ENCODE peak calls at places on chromosome 15, in four cellular contexts. B, R, J and W are unnamed samples.

GRCh38 chr15:101420232-101420631 is 69.3 kb downstream of the PCSK6 start:
- DNase-seq in R (no peak), B (no peak), J (no peak), W (no peak)

GRCh38 chr15:45785897-45786296 is 151.1 kb downstream of the SQOR start:
- DNase-seq in J (no peak), R (no peak), B (no peak), W (no peak)

GRCh38 chr15:45630958-45631691 is 3.7 kb upstream of the SQOR start:
- DNase-seq in R (no peak), B (no peak), J (peak; percentile 89), W (peak; percentile 80)

GRCh38 chr15:83422541-83422940 is 24.6 kb upstream of the SH3GL3 start:
- DNase-seq in J (no peak), B (no peak), R (no peak), W (no peak)

GRCh38 chr15:100525894-100526512 is 2.7 kb downstream of the CERS3 start:
- DNase-seq in B (no peak), J (no peak), R (no peak), W (no peak)

GRCh38 chr15:91114301-91114700 is 14.2 kb downstream of the SV2B start:
- DNase-seq in B (no peak), R (peak; percentile 46), J (no peak), W (no peak)

GRCh38 chr15:72502220-72502809 is 28.2 kb downstream of the ARIH1 start:
- DNase-seq in R (no peak), B (no peak), J (no peak), W (no peak)

GRCh38 chr15:34642252-34642651 is 58.8 kb upstream of the GOLGA8B start:
- DNase-seq in B (no peak), R (peak; percentile 37), J (no peak), W (no peak)

GRCh38 chr15:64810499-64811326 is 14.7 kb downstream of the PIF1 start:
- DNase-seq in R (no peak), J (no peak), B (no peak), W (no peak)

GRCh38 chr15:100902436-100903190 is 16.5 kb upstream of the LRRK1 start:
- DNase-seq in R (no peak), B (no peak), J (peak; percentile 52), W (peak; percentile 67)

GRCh38 chr15:23532019-23532418 is 33.5 kb upstream of the MKRN3 start:
- DNase-seq in J (no peak), B (no peak), R (no peak), W (no peak)

GRCh38 chr15:83547168-83547567 is 100.0 kb downstream of the SH3GL3 start:
- DNase-seq in B (no peak), J (no peak), R (no peak), W (no peak)

GRCh38 chr15:28129261-28129848 is 30.2 kb upstream of the OCA2 start:
- DNase-seq in R (no peak), J (no peak), B (no peak), W (no peak)

GRCh38 chr15:41215708-41216107 is 14.8 kb downstream of the EXD1 start:
- DNase-seq in B (no peak), J (no peak), R (no peak), W (no peak)

GRCh38 chr15:88440021-88440420 is 27.2 kb downstream of the MRPL46 start:
- DNase-seq in R (no peak), J (no peak), B (no peak), W (no peak)

GRCh38 chr15:58684751-58685150 is 64.8 kb downstream of the ADAM10 start:
- DNase-seq in R (no peak), J (no peak), B (no peak), W (no peak)

GRCh38 chr15:42144841-42145375 is 11.5 kb downstream of the PLA2G4F start:
- DNase-seq in B (no peak), R (no peak), J (no peak), W (no peak)

GRCh38 chr15:27061739-27062138 is 90.8 kb downstream of the GABRG3 start:
- DNase-seq in J (no peak), R (no peak), B (no peak), W (no peak)

GRCh38 chr15:92693922-92694331 is 38.4 kb upstream of the FAM174B start:
- DNase-seq in B (peak; percentile 79), R (peak; percentile 75), J (no peak), W (no peak)
- TF ChIP-seq CTCF in B (peak; percentile 45), R (peak; percentile 65), J (peak; percentile 48), W (peak; percentile 29)

GRCh38 chr15:43509002-43509922 is 8.1 kb upstream of the MAP1A start:
- DNase-seq in B (no peak), R (peak; percentile 39), J (no peak), W (no peak)
- TF ChIP-seq CTCF in B (no peak), R (no peak), J (no peak), W (no peak)

GRCh38 chr15:55108858-55109518 is 87.8 kb downstream of the RSL24D1 start:
- DNase-seq in B (peak; percentile 64), R (peak; percentile 56), J (no peak), W (no peak)
- TF ChIP-seq CTCF in B (peak; percentile 79), R (peak; percentile 61), J (peak; percentile 71), W (peak; percentile 38)

GRCh38 chr15:31486906-31487695 is 160.5 kb downstream of the KLF13 start:
- DNase-seq in B (no peak), R (no peak), J (no peak), W (no peak)

GRCh38 chr15:31488437-31489204 is 162.0 kb downstream of the KLF13 start:
- DNase-seq in J (no peak), B (peak; percentile 97), R (peak; percentile 88), W (peak; percentile 78)

GRCh38 chr15:31486506-31486905 is 159.9 kb downstream of the KLF13 start:
- DNase-seq in B (no peak), R (peak; percentile 53), J (no peak), W (no peak)

GRCh38 chr15:31489281-31489680 is 162.6 kb downstream of the KLF13 start:
- DNase-seq in J (no peak), B (no peak), R (no peak), W (no peak)

GRCh38 chr15:31487811-31488436 is 161.3 kb downstream of the KLF13 start:
- DNase-seq in J (no peak), R (no peak), B (no peak), W (no peak)
- TF ChIP-seq CTCF in J (peak; percentile 4), R (no peak), B (peak; percentile 30), W (no peak)

DNA sequence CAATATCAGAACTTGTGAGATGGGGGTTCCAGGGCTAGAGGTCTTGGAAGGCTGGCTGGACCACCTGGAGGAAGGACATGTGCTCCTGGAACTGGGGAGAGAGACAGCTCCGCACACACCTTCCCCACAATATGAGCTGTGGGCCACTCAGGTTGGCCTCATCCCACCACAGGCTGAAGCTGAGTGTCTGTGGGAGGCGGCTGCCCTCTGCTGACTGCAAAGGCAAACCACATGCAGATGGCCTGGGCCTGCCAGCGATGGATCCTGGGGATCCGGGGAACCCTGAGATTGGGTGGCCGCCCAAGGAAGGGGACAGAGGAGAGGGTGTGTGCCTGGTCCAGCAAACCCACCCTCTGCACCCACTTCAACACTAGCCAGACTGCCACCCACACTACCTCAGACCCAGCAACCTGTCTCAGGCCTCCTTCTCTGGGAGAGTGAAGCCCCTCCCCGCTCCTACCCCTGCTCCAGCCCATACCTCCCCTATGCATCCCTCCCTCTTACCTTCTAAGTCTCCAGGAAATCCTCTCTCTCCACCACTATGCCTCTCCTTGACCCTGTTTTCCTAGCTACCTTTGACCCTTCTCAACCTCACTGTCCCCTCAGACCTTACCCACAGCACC is 44.8 kb downstream of the CYP11A1 start:
- DNase-seq in J (no peak), B (peak; percentile 65), R (peak; percentile 84), W (peak; percentile 24)
- TF ChIP-seq CTCF in J (peak; percentile 93), B (peak; percentile 80), R (peak; percentile 86), W (peak; percentile 96)

GRCh38 chr15:49423021-49423420 is at the start of gene FGF7:
- DNase-seq in R (peak; percentile 25), B (no peak), J (no peak), W (peak; percentile 85)
- TF ChIP-seq CTCF in R (no peak), B (no peak), J (no peak), W (peak; percentile 36)

DNA sequence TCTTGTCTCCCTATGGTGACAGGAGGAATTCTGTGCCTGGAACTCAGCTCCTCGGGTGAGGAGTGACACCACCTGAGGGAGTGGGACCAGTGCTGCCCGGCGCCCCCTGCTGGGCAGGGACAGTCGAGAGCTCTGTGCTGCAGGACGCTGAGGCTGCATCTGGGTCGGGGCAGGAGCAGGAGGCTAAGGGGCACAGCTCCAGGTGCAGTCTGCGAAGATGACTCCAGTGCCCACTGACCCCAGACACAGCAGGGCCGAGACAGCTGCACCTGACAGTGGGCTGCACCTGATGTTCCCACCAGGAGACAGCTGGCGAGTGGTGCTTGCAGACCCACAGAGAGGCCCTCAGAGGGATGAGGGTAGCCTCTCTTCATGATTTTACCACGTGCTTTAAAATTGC is 152.9 kb downstream of the ATP10A start:
- DNase-seq in R (peak; percentile 81), B (peak; percentile 28), J (no peak), W (no peak)
- TF ChIP-seq CTCF in R (peak; percentile 85), B (peak; percentile 41), J (peak; percentile 78), W (peak; percentile 75)

DNA sequence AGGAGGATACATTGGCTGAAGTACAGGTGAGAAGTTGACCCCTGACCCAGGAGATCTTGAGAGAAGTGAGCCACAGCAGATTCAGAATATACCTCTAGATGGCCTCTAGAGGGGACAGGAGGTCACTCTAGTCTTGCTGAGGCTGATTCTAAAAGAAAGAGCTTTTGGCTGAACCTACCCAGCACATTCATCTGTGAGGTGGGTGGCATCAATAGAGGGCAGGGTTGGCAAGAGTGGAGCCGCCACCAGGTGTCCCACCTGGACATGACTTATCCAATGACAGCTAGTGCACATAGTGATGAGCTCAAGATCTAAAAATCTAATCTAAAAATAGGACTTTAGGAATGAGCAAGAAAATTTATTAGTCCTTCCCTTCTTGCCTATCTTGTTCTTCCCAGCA is 51.6 kb downstream of the CYP19A1 start:
- DNase-seq in B (no peak), R (no peak), J (no peak), W (no peak)
- TF ChIP-seq CTCF in B (no peak), R (no peak), J (no peak), W (no peak)

DNA sequence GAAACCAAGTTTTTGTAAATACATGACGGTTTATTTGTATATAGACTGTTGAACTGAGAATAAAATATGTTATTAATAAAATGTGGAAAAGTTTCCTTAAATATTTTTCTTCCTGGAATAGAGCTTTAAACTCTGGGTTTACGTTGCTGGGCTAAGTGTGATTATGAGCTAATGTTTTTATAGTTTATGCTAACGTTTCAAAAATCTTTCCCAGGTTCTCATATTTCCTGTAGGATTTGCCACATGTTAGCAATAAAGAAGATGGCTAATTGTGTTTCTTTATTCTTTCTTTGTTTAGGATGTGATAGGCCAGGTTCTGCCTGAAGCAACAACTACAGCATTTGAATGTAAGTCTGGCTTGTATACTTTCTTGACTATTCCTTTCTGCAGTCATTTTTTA is 7.2 kb downstream of the MAP2K5 start:
- DNase-seq in J (no peak), B (no peak), R (no peak), W (no peak)
- TF ChIP-seq CTCF in J (no peak), B (no peak), R (no peak), W (no peak)

GRCh38 chr15:60020736-60021135 is 16.6 kb downstream of the FOXB1 start:
- DNase-seq in B (no peak), J (no peak), R (no peak), W (no peak)
- TF ChIP-seq CTCF in B (no peak), J (no peak), R (no peak), W (no peak)